ENCODE peak calls at places on chromosomes 4 and X, in nine cellular contexts. F is PC-3, P is fibroblast of mammary gland, Q is colonic mucosa, T is breast epithelium, I is transverse colon, D is esophagus muscularis mucosa, Z is neural crest cell, J is endothelial cell. E is an unnamed sample.

GRCh38 chrX:57595381-57595811 is 3.6 kb downstream of the ZXDB start:
- DNase-seq in F (peak; percentile 84), P (peak; percentile 82), Q (no peak), T (no peak), I (no peak), D (no peak), Z (no peak), J (no peak), E (peak; percentile 30)

GRCh38 chr4:88104902-88105610 is 53.4 kb downstream of the ABCG2 start:
- DNase-seq in F (peak; percentile 91), P (peak; percentile 87), Q (no peak), T (no peak), I (no peak), D (no peak), Z (no peak), J (no peak), E (peak; percentile 80)

GRCh38 chr4:184288451-184289178 is 70.9 kb upstream of the ENPP6 start:
- DNase-seq in F (no peak), P (no peak), Q (peak; percentile 54), T (no peak), I (peak; percentile 48), D (peak; percentile 78), Z (no peak), J (no peak), E (no peak)

GRCh38 chrX:12804655-12805054 is 13.4 kb downstream of the PRPS2 start:
- DNase-seq in F (peak; percentile 70), P (no peak), Q (peak; percentile 32), T (peak; percentile 51), I (peak; percentile 34), D (no peak), Z (no peak), J (no peak), E (peak; percentile 36)

GRCh38 chrX:88828011-88828410 is 81.0 kb downstream of the CPXCR1 start:
- DNase-seq in F (no peak), P (no peak), Q (no peak), T (no peak), I (no peak), D (no peak), Z (no peak), J (no peak), E (no peak)

GRCh38 chr4:190014771-190015537 is 12.1 kb downstream of the FRG2 start:
- DNase-seq in F (no peak), P (no peak), Q (no peak), T (no peak), I (no peak), D (no peak), Z (no peak), J (peak; percentile 42), E (no peak)

GRCh38 chr4:6806924-6807676 is 24.6 kb downstream of the KIAA0232 start:
- DNase-seq in F (no peak), P (peak; percentile 16), Q (no peak), T (no peak), I (no peak), D (no peak), Z (no peak), J (no peak), E (no peak)

GRCh38 chr4:70449220-70449619 is 22.8 kb upstream of the MUC7 start:
- DNase-seq in F (no peak), P (no peak), Q (no peak), T (no peak), I (no peak), D (no peak), Z (no peak), J (no peak), E (no peak)

GRCh38 chr4:8391972-8392371 is 48.6 kb downstream of the ACOX3 start:
- DNase-seq in F (peak; percentile 77), P (peak; percentile 93), Q (peak; percentile 53), T (no peak), I (peak; percentile 53), D (peak; percentile 93), Z (no peak), J (no peak), E (peak; percentile 58)

GRCh38 chr4:8392591-8393190 is 47.8 kb downstream of the ACOX3 start:
- DNase-seq in F (peak; percentile 2), P (peak; percentile 17), Q (no peak), T (no peak), I (no peak), D (no peak), Z (no peak), J (no peak), E (no peak)

GRCh38 chr4:8394806-8395205 is 45.7 kb downstream of the ACOX3 start:
- DNase-seq in F (no peak), P (no peak), Q (no peak), T (no peak), I (no peak), D (no peak), Z (no peak), J (no peak), E (no peak)

GRCh38 chr4:8394125-8394524 is 46.4 kb downstream of the ACOX3 start:
- DNase-seq in F (no peak), P (peak; percentile 73), Q (peak; percentile 52), T (no peak), I (peak; percentile 49), D (no peak), Z (no peak), J (no peak), E (no peak)

GRCh38 chr4:8393593-8394038 is 46.9 kb downstream of the ACOX3 start:
- DNase-seq in F (peak; percentile 91), P (peak; percentile 99), Q (peak; percentile 48), T (no peak), I (peak; percentile 53), D (peak; percentile 93), Z (peak; percentile 26), J (no peak), E (peak; percentile 86)
- TF ChIP-seq CTCF in F (peak; percentile 19), P (peak; percentile 36), Q (no peak), T (no peak), I (no peak), D (no peak), Z (no peak), J (no peak), E (no peak)

GRCh38 chr4:41214158-41215146 is at the start of gene APBB2:
- DNase-seq in F (peak; percentile 96), P (peak; percentile 95), Q (peak; percentile 93), T (peak; percentile 94), I (peak; percentile 95), D (peak; percentile 97), Z (peak; percentile 93), J (peak; percentile 97), E (peak; percentile 97)

GRCh38 chr4:41213563-41214157 is 682 bp downstream of the APBB2 start:
- DNase-seq in F (no peak), P (no peak), Q (peak; percentile 29), T (no peak), I (peak; percentile 30), D (no peak), Z (peak; percentile 12), J (peak; percentile 43), E (peak; percentile 29)

GRCh38 chr4:41209901-41210300 is 4.4 kb downstream of the APBB2 start:
- DNase-seq in F (no peak), P (no peak), Q (no peak), T (no peak), I (peak; percentile 31), D (no peak), Z (no peak), J (no peak), E (no peak)

GRCh38 chr4:41215155-41215554 is 813 bp upstream of the APBB2 start:
- DNase-seq in F (no peak), P (no peak), Q (peak; percentile 28), T (no peak), I (no peak), D (no peak), Z (no peak), J (no peak), E (no peak)

DNA sequence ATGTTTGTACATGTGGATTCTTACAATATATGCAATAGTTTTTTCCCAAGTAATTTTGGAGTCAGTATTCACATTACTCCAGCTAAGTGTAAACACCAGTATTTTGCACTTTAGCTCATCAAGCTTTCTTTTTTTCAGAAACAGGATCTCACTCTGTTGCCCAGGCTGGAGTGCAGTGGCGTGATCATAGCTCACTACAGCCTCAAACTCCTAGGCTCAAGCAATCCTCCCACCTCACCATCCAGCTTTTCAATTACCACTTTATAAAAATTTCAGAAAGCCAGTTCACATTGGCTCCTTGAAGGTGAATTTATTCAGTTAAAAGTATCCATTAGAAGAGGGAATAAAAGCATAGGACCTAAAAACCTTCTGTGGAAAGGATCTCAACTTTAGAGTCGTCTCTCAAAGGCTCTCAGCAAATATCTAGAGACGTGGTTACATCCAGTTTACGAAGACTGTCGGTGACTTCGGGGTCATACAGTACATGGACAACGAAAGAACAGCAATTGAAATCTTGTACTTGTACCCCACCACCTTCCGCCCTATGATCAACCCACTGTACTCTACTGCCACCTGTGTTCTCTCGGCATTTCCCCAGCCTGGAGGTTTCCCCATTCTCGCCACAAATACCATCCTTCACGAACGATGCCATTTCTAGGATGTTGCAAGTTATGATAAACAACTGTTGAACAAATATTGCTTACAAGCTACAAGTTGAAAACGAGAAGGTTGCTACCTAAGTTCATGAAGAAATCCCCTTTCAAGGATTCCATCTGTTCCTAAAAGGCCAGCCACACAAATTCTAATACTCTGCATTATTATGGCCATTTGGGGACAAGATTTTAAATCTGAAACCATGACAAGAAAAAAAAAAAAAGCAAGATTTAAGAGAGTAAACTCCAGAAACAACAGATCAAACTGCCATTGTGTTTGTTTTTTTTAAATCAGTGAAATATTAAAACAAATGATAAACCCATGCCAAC is 1.8 kb downstream of the APBB2 start:
- DNase-seq in F (peak; percentile 72), P (peak; percentile 78), Q (peak; percentile 57), T (no peak), I (peak; percentile 56), D (no peak), Z (no peak), J (peak; percentile 37), E (peak; percentile 87)
- TF ChIP-seq CTCF in F (peak; percentile 81), P (peak; percentile 85), Q (peak; percentile 46), T (peak; percentile 53), I (peak; percentile 62), D (peak; percentile 71), Z (peak; percentile 55), J (peak; percentile 27), E (peak; percentile 56)

GRCh38 chrX:153438522-153438921 is 7.3 kb downstream of the TREX2 start:
- DNase-seq in F (no peak), P (peak; percentile 35), Q (no peak), T (no peak), I (no peak), D (no peak), Z (no peak), J (no peak), E (no peak)
- TF ChIP-seq CTCF in F (peak; percentile 36), P (peak; percentile 41), Q (no peak), T (no peak), I (no peak), D (peak; percentile 11), Z (peak; percentile 39), J (no peak), E (no peak)

DNA sequence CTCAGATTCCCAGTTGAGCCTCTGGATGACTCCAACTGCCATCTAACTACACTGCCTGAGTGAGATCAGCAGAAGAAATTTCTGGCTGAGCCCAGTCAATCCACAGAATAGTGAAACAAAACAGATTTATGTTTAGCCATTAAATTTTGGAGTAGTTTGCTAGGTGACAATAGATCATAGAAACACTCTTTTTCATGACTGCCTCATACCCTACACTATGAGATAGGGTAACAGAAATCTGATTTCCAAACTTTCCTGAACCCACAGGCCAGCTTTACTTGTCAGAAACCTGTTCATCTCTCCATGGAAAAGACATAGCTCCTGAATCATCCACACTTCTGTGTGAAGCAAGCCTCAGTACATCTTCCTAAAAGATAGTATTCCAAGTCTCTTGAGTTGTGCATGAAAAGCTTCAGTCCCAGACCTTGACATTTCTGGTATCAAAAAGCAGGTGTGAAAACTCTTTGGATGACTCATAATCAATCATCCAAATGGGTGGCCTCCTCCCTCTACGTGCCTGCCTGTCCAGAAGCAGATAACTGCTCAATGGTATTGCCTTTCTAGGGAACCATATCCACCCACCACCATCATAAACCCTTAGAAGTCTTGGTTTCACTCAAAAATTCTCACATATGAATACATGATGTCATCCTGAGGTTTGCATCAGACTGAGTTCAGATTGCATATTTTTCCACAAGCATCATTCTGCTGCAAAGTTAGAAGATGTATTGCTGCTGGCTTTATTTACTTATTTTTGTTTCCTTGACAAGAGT is 47.5 kb upstream of the RAP2C start:
- DNase-seq in F (no peak), P (peak; percentile 81), Q (no peak), T (no peak), I (no peak), D (no peak), Z (no peak), J (no peak), E (no peak)
- TF ChIP-seq CTCF in F (no peak), P (no peak), Q (no peak), T (no peak), I (no peak), D (no peak), Z (no peak), J (no peak), E (no peak)

E was measured in MCF 10A.